ENCODE peak calls at places on chromosome 6, in five cellular contexts. D is transverse colon, C is H9, W is thoracic aorta, R is heart right ventricle. J is an unnamed sample. For H3K4me1, the result is how much of the 10 kb centered on the place peaks cover.

GRCh38 chr6:82711992-82712788 is 348.6 kb downstream of the TPBG start:
- DNase-seq in D (no peak), C (no peak), R (no peak), W (no peak), J (no peak)

GRCh38 chr6:70667711-70668498 is at the start of gene SMAP1:
- DNase-seq in W (peak), R (peak), C (peak), D (peak), J (peak)

GRCh38 chr6:158669145-158670035 is 19.5 kb downstream of the SYTL3 start:
- DNase-seq in R (no peak), C (no peak), W (no peak), D (no peak), J (no peak)

GRCh38 chr6:32883789-32884188 is 29.8 kb downstream of the PSMB9 start:
- DNase-seq in D (no peak), W (no peak), C (no peak), R (peak), J (peak)

GRCh38 chr6:140036176-140036575 is 661.7 kb upstream of the CITED2 start:
- DNase-seq in R (no peak), C (no peak), D (no peak), W (no peak), J (no peak)

GRCh38 chr6:141848029-141848890 is 284.5 kb upstream of the GJE1 start:
- DNase-seq in D (peak), W (no peak), C (no peak), R (no peak), J (no peak)

GRCh38 chr6:154768280-154768679 is 35.1 kb downstream of the SCAF8 start:
- DNase-seq in R (no peak), C (no peak), D (no peak), W (no peak), J (no peak)

GRCh38 chr6:31037692-31038091 is 27.4 kb downstream of the MUC22 start:
- DNase-seq in R (no peak), C (no peak), D (no peak), W (no peak), J (no peak)

GRCh38 chr6:139341060-139341459 is 33.4 kb downstream of the CITED2 start:
- DNase-seq in C (no peak), W (no peak), R (no peak), D (no peak), J (no peak)

GRCh38 chr6:7762758-7763157 is 36.9 kb downstream of the BMP6 start:
- DNase-seq in W (no peak), D (no peak), C (no peak), R (no peak), J (no peak)

GRCh38 chr6:18121580-18122127 is 823 bp downstream of the NHLRC1 start:
- DNase-seq in D (no peak), R (no peak), W (no peak), C (peak), J (no peak)

GRCh38 chr6:137729866-137730629 is 137.0 kb upstream of the TNFAIP3 start:
- DNase-seq in C (no peak), W (no peak), D (no peak), R (no peak), J (no peak)

GRCh38 chr6:36220211-36220610 is 23.7 kb downstream of the BRPF3 start:
- DNase-seq in R (no peak), D (no peak), W (no peak), C (no peak), J (no peak)

DNA sequence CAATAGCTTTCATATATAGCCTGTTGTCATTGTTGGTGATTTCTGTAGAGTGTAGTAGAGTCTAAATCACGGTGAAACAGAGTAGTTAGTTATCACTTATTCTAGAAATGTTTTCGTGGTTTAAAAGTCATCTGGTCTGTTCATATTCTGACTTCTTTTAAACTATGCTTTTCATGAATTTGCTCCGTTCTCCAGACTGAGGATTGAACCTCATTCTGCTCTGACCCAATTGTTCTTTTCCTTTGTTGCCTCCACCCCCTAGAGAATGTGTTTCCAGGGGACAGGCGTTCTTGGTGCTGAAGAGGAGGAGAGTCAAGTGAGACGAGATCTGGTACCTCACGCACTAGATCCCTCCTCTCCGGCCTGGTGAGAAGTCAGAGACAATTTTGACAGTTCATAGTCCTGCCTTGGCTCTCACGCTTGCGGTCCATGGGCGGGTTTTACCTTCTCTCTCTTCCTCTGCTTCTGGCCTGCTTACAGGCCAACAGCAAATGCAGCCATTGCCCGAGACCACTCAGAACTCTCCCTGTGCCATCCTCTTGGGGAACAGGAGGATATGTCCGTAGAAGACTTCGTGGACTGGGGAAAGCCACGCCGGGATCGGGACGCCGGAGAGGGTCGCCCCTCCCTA is 609 bp upstream of the ZNF292 start:
- DNase-seq in R (no peak), C (no peak), D (no peak), W (peak), J (no peak)
- H3K4me1 ChIP-seq in R (half or more), C (under half), D (half or more), W (under half), J (under half)

GRCh38 chr6:52517502-52518278 is 59.2 kb downstream of the TRAM2 start:
- DNase-seq in W (peak), C (peak), R (peak), D (peak), J (peak)

GRCh38 chr6:52516943-52517342 is 59.9 kb downstream of the TRAM2 start:
- DNase-seq in R (no peak), D (no peak), C (no peak), W (no peak), J (no peak)

GRCh38 chr6:52518279-52518944 is 58.4 kb downstream of the TRAM2 start:
- DNase-seq in R (no peak), D (no peak), W (no peak), C (no peak), J (no peak)

GRCh38 chr6:52522151-52522626 is 54.7 kb downstream of the TRAM2 start:
- DNase-seq in C (no peak), D (no peak), W (peak), R (peak), J (no peak)

GRCh38 chr6:52519618-52520017 is 57.2 kb downstream of the TRAM2 start:
- DNase-seq in W (no peak), R (no peak), C (no peak), D (no peak), J (no peak)
- H3K4me1 ChIP-seq in W (half or more), R (under half), C (under half), D (under half), J (under half)

DNA sequence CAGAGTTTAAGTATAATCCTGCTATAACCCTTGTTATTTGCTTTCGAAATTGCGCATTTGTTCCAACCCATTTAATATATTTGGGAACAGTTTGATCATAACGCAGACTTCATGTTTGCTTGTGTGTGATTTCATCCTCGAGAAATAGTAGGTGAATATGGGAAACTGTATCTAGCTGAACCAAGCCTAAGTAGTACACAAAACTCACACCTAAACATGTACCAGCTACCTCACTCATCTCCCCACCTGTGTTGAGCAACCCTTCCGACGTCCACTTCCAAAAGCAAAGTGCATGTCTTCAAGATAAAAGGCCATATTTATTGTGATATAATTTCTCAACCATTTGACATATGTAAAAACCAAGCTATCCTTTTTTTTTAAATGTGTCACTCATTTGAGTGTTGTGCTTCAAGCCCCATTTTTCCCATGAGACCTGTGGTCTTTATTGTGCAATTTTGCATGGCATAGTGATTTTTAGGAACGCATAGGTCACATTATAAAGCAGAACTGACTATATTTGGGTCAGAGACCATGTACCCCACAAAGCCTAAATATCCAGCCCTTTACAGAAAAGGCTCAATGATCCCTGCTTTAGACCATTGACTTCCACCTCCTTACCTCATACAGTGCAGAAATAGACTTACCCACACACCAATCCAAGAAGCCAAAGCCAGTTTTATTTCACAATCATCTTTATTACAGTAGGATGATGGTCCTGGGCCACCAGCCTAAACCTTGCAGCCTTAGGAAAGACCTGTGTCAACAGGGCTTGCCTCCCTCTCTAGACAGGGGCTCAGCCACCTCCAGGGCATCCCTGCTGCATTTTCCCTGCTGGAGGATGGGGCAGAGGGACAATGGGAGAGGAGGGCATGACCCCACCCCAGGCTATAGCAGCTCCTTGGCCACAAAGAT is 7.1 kb downstream of the CCND3 start:
- DNase-seq in W (no peak), R (no peak), C (no peak), D (no peak), J (no peak)
- H3K4me1 ChIP-seq in W (under half), R (under half), C (under half), D (under half), J (under half)

GRCh38 chr6:149045404-149045803 is 272.1 kb upstream of the TAB2 start:
- DNase-seq in R (no peak), D (no peak), C (no peak), W (no peak), J (no peak)
- H3K4me1 ChIP-seq in R (under half), D (under half), C (under half), W (under half), J (under half)

GRCh38 chr6:119499797-119500196 is 150.2 kb upstream of the MAN1A1 start:
- DNase-seq in W (no peak), R (no peak), D (no peak), C (no peak), J (no peak)

GRCh38 chr6:119501798-119502483 is 152.4 kb upstream of the MAN1A1 start:
- DNase-seq in C (no peak), D (no peak), R (no peak), W (no peak), J (no peak)

GRCh38 chr6:119495230-119495683 is 145.7 kb upstream of the MAN1A1 start:
- DNase-seq in C (no peak), W (no peak), R (peak), D (peak), J (no peak)

GRCh38 chr6:119493980-119494379 is 144.4 kb upstream of the MAN1A1 start:
- DNase-seq in W (no peak), D (no peak), C (no peak), R (no peak), J (no peak)

DNA sequence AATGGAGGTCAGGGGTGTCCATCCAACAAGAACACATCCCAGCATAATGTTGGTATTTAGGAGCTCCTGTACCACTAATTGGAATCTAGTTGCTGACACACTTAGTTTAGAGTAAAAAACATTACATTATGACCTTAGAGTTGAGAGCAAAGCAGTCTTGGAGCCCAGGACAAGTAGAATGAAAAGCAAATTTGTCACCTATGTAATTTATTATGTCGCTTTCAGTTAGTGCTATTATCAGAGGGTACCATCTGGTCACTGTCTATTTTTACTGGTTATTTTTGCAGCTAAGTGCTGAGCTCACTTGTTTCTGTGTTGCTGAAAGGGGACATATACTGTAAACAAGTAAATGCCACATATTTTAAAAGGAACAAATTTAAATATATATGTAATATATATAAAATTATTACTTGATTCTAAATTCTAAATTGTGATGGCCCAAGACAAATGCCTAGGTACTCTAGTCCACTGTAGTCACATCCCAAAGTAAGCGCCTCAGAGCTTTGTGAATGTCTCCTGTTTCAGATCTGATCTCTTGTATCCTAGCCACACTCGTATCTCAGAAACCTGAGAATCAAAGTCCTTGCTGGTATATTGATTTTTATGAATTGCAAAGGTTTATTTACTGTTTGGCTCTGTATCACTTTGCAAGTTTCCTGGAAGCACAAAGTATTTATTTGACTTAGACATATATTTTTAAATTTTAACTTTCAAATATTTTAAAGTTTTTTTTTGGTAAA is 148.6 kb upstream of the MAN1A1 start:
- DNase-seq in W (no peak), C (no peak), R (no peak), D (no peak), J (no peak)
- H3K4me1 ChIP-seq in W (under half), C (under half), R (under half), D (under half), J (under half)

GRCh38 chr6:53333439-53334408 is 15.0 kb downstream of the ELOVL5 start:
- DNase-seq in D (no peak), W (no peak), C (no peak), R (no peak), J (no peak)

GRCh38 chr6:53339424-53339823 is 9.3 kb downstream of the ELOVL5 start:
- DNase-seq in R (no peak), W (no peak), D (no peak), C (no peak), J (no peak)

GRCh38 chr6:53335224-53335994 is 13.3 kb downstream of the ELOVL5 start:
- DNase-seq in W (no peak), R (no peak), C (no peak), D (peak), J (no peak)

GRCh38 chr6:53338304-53338703 is 10.4 kb downstream of the ELOVL5 start:
- DNase-seq in R (no peak), W (no peak), D (no peak), C (no peak), J (no peak)

DNA sequence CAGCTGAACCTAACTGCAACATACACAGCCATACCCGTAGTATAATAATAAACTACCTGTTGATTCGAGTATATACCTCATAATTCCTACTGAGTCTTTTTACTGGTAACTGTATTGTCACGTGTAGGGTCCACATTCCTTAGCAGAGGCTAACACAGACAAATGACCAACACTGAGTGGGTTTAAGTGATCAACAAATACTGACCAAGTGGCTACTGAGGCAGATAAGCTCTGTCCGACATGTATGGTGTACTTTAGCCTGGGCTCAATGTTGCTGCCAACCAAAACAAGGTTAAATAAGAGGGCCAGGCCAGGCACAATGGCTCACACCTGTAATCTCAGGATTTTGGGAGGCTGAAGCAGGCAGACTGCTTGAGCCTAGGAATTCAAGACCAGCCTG is 12.7 kb downstream of the ELOVL5 start:
- DNase-seq in R (no peak), W (no peak), D (no peak), C (no peak), J (no peak)
- H3K4me1 ChIP-seq in R (under half), W (under half), D (half or more), C (under half), J (under half)

GRCh38 chr6:14807130-14807529 is 438.7 kb upstream of the JARID2 start:
- DNase-seq in R (no peak), C (no peak), W (no peak), D (no peak), J (no peak)
- H3K4me1 ChIP-seq in R (under half), C (under half), W (under half), D (under half), J (under half)

DNA sequence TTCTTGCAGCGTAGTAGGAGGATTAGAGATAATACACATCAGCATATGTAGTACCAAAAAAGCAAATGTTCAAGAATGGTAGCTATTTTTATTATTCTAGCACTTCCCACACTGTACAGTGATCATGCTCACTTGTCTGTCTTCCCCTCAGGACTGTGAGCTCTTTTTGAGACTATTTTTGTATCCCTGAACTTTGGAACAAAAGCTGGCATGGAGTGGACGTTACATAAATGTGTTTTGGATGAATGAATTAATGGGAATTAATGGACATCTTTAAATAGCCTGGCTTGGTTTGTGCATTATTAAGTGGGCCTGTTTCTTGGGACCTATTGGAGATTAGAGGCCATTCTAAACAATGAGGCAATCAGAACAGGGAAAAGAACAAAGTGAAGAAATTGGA is 243.7 kb downstream of the CD83 start:
- DNase-seq in C (no peak), W (no peak), D (no peak), R (no peak), J (no peak)
- H3K4me1 ChIP-seq in C (under half), W (under half), D (under half), R (under half), J (under half)

DNA sequence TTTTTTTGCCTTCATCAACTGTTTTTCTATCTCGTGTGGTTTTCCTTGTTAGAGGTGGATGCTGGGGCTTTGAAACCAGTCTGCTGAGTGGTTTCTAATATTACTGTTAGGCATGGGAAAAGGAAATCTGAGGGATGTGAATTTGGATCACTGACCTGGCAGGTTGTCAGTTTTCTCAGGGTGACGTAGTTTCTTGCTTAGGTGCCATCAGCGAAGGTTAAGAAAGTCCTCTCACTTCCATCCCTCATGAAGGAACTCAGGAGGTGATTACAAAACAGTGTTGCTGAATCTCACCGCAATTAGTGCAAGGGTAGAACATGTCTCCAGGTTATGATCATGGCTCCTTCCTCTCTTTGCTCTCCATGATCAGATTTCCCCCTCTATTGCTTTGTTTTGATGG is 135.9 kb downstream of the SOX4 start:
- DNase-seq in R (no peak), D (no peak), W (no peak), C (no peak), J (no peak)
- H3K4me1 ChIP-seq in R (under half), D (under half), W (half or more), C (under half), J (under half)

DNA sequence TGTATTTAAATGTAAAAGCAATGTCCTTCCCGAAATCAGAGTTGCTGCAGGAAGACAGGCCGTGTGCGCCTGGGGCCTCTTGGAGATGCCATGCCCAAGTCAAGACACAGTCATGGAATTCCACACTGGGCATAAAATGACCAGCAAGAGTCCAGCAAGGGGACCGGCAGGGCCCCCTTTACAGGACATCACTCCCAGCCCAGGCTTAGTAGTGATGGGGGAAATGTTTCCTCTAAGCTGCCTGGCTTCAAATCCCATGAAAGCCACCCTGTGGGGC is 1.9 kb upstream of the PPP1R3G start:
- DNase-seq in C (no peak), D (no peak), R (no peak), W (no peak), J (no peak)
- H3K4me1 ChIP-seq in C (under half), D (under half), R (under half), W (under half), J (under half)